ENCODE peak calls at places on chromosome X, in six cellular contexts. E, V, P, W, X and T are unnamed samples.

GRCh38 chrX:110803506-110803905 is 7.9 kb upstream of the CHRDL1 start:
- DNase-seq in E (no peak), W (no peak), P (no peak), V (no peak), X (no peak), T (no peak)

GRCh38 chrX:26373829-26374228 is 157.9 kb downstream of the MAGEB5 start:
- DNase-seq in V (no peak), E (no peak), P (no peak), X (no peak), W (no peak), T (no peak)

GRCh38 chrX:131763674-131764073 is 219.8 kb downstream of the OR13H1 start:
- DNase-seq in E (peak), X (peak), P (no peak), V (no peak), W (no peak), T (no peak)

GRCh38 chrX:131677655-131678628 is 134.1 kb downstream of the OR13H1 start:
- DNase-seq in X (no peak), P (peak), W (peak), E (peak), V (peak), T (no peak)

GRCh38 chrX:123339201-123339905 is 155.3 kb downstream of the GRIA3 start:
- DNase-seq in P (no peak), E (no peak), V (no peak), W (no peak), X (no peak), T (no peak)

GRCh38 chrX:13952581-13952980 is 77.1 kb downstream of the GEMIN8 start:
- DNase-seq in E (no peak), X (no peak), W (no peak), P (no peak), V (no peak), T (no peak)

GRCh38 chrX:14027031-14027430 is 2.7 kb downstream of the GEMIN8 start:
- DNase-seq in E (no peak), W (no peak), V (no peak), P (no peak), X (no peak), T (no peak)

GRCh38 chrX:3609800-3610199 is 103.6 kb downstream of the PRKX start:
- DNase-seq in E (no peak), X (no peak), V (no peak), P (no peak), W (no peak), T (no peak)

GRCh38 chrX:35040871-35041270 is 98.3 kb downstream of the FAM47B start:
- DNase-seq in E (no peak), V (no peak), P (no peak), X (no peak), W (no peak), T (no peak)

GRCh38 chrX:14702145-14702544 is 170.7 kb downstream of the FANCB start:
- DNase-seq in X (no peak), V (no peak), E (no peak), W (no peak), P (no peak), T (no peak)

GRCh38 chrX:68929332-68930150 is 100.7 kb downstream of the EFNB1 start:
- DNase-seq in P (no peak), V (no peak), E (no peak), X (no peak), W (peak), T (no peak)

GRCh38 chrX:43718546-43718945 is 62.4 kb downstream of the MAOA start:
- DNase-seq in P (no peak), V (no peak), W (no peak), X (no peak), E (no peak), T (no peak)

GRCh38 chrX:147953976-147954375 is 27.2 kb upstream of the FMR1NB start:
- DNase-seq in W (no peak), X (no peak), P (no peak), E (no peak), V (no peak), T (no peak)

GRCh38 chrX:136162827-136163427 is 15.6 kb downstream of the FHL1 start:
- DNase-seq in X (no peak), V (no peak), P (peak), E (peak), W (peak), T (no peak)

GRCh38 chrX:2500681-2501151 is at the start of the genes DHRSX and ZBED1:
- DNase-seq in E (peak), P (no peak), V (no peak), X (no peak), W (no peak), T (no peak)

GRCh38 chrX:117977521-117977920 is 139.1 kb downstream of the KLHL13 start:
- DNase-seq in P (no peak), X (no peak), E (no peak), V (no peak), W (no peak), T (no peak)

GRCh38 chrX:134186362-134187121 is 50.4 kb upstream of the CCDC160 start:
- DNase-seq in E (no peak), V (no peak), X (peak), P (no peak), W (no peak), T (no peak)

GRCh38 chrX:56994375-56995270 is 718 bp downstream of the SPIN3 start:
- DNase-seq in V (no peak), W (no peak), E (no peak), P (no peak), X (no peak), T (no peak)

GRCh38 chrX:104284407-104285000 is 29.8 kb upstream of the ESX1 start:
- DNase-seq in V (no peak), E (no peak), P (no peak), X (no peak), W (no peak), T (no peak)

GRCh38 chrX:41014776-41015175 is 70.5 kb upstream of the USP9X start:
- DNase-seq in W (peak), V (no peak), E (no peak), X (no peak), P (no peak), T (no peak)

GRCh38 chrX:107563851-107564250 is 64.5 kb upstream of the PRPS1 start:
- DNase-seq in V (no peak), W (no peak), P (no peak), X (no peak), E (no peak), T (no peak)

GRCh38 chrX:111086521-111087127 is 9.4 kb upstream of the PAK3 start:
- DNase-seq in P (no peak), W (no peak), X (no peak), E (no peak), V (no peak), T (peak)

GRCh38 chrX:24426921-24427746 is 38.0 kb upstream of the PDK3 start:
- DNase-seq in E (no peak), V (no peak), X (no peak), W (no peak), P (peak), T (no peak)

GRCh38 chrX:29662759-29663503 is 552.4 kb upstream of the MAGEB2 start:
- DNase-seq in V (no peak), P (peak), X (peak), E (no peak), W (no peak), T (peak)

GRCh38 chrX:130024127-130024526 is 41.7 kb downstream of the BCORL1 start:
- DNase-seq in X (peak), E (peak), P (no peak), W (peak), V (peak), T (peak)

GRCh38 chrX:121135488-121136207 is 88.2 kb downstream of the GLUD2 start:
- DNase-seq in W (no peak), V (no peak), E (no peak), P (no peak), X (no peak), T (no peak)

GRCh38 chrX:43357741-43358140 is 298.4 kb upstream of the MAOA start:
- DNase-seq in P (no peak), X (no peak), V (no peak), E (no peak), W (no peak), T (no peak)

GRCh38 chrX:151789179-151789800 is 54.7 kb downstream of the CNGA2 start:
- DNase-seq in X (no peak), E (no peak), P (no peak), V (no peak), W (no peak), T (no peak)

GRCh38 chrX:40109288-40110008 is 11.7 kb upstream of the BCOR start:
- DNase-seq in V (no peak), P (peak), E (peak), X (no peak), W (no peak), T (no peak)

GRCh38 chrX:106742831-106743230 is 16.3 kb downstream of the RNF128 start:
- DNase-seq in V (no peak), W (no peak), E (no peak), X (no peak), P (no peak), T (no peak)

GRCh38 chrX:110173192-110174175 is 144.4 kb downstream of the AMMECR1 start:
- DNase-seq in X (no peak), P (no peak), W (no peak), E (no peak), V (no peak), T (no peak)

DNA sequence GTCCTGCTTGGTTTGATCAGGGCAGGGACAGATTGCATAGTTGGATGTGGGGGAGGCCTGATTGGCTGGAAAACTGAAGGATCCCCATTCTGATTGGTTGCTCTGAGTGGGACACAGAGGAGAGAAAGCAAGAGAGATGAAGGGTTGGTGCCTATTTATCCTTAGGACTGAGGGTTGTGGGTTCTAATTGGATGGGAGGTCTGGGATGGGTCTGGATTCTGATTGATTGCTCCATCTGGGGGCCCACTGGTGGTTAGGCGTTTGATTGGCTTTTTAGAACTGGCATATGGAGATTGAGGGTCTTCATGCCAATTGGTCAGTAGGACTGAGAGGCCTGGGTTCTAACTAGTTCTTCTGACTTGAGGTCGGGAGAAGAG is 644 bp upstream of the EBP start:
- DNase-seq in W (no peak), P (no peak), X (no peak), V (no peak), E (peak), T (no peak)
- TF ChIP-seq ZNF274 in W (no peak), P (no peak), X (no peak), V (no peak), E (no peak), T (no peak)

DNA sequence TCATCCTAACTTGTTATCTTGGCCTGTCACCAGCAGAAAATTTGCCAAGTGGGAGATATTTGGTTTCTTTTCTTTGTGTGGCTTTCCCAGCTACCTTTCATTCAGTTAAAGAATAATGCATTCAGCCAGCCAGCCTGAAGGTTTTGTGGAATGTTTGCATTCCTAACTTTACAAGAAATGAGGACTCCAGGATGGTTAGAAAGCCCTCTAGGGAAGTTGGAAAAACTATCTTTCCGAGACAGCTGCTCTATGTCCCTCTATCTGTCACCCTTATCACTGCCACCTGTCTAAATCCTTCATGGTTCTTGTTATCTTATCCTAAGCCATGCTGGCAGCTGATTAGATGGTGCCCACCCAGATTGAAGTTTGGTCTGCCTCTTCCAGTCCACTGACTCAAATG is 384.2 kb downstream of the SH3BGRL start:
- DNase-seq in W (no peak), P (no peak), E (no peak), V (no peak), X (no peak), T (no peak)
- TF ChIP-seq ZNF274 in W (no peak), P (no peak), E (no peak), V (no peak), X (no peak), T (no peak)

DNA sequence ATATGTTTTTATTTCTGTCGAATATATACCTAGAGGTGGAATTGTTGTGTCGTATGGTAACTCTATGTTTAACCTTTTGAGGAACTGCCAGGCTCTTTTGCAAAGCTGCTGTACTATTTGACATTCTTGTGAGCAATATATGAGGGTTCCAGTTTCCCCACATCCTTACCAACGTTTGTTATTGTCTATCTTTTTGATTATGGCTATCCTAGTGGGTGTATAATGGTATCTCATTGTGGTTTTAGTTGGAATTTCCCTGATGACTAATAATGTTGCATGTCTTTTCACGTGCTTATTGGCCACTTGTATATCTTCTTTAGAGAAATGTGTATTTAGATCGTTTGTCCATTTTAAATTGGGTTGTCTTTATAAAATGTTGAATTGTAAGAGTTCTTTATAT is 24.5 kb downstream of the REPS2 start:
- DNase-seq in E (no peak), V (no peak), X (no peak), P (no peak), W (no peak), T (no peak)
- TF ChIP-seq ZNF274 in E (no peak), V (no peak), X (no peak), P (no peak), W (no peak), T (no peak)

DNA sequence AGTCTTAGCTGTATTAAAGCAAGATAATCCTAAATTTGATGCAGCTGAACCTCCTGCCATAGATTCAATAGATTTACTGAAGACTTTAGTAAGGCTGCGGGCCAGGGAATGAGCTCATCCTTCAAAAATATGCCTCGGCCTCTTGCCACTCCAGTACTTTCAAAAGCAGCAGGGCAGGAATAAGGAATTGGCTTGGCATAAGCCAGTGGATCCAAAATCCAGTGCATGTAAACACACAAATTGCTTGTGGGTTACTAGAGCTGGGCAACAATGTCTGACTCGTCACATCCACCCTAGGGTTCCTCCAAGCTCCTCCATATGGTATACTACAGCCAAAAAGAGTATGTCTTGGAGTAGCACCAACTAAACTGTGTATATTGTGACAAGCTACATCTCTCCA is 165.0 kb downstream of the AMELX start:
- DNase-seq in X (no peak), W (no peak), P (no peak), V (no peak), E (no peak), T (no peak)
- TF ChIP-seq ZNF274 in X (no peak), W (no peak), P (no peak), V (no peak), E (no peak), T (no peak)

GRCh38 chrX:153539171-153539978 is 21.9 kb downstream of the ATP2B3 start:
- DNase-seq in E (peak), X (no peak), P (peak), V (peak), W (peak), T (peak)
- TF ChIP-seq ZNF274 in E (no peak), X (no peak), P (no peak), V (no peak), W (no peak), T (no peak)

GRCh38 chrX:10622197-10622596 is 1.8 kb upstream of the MID1 start:
- DNase-seq in W (no peak), E (no peak), P (no peak), V (no peak), X (no peak), T (no peak)

GRCh38 chrX:10617964-10618342 is 2.4 kb downstream of the MID1 start:
- DNase-seq in V (no peak), W (no peak), X (no peak), E (no peak), P (no peak), T (no peak)

GRCh38 chrX:10618911-10619310 is 1.5 kb downstream of the MID1 start:
- DNase-seq in E (no peak), X (no peak), P (no peak), V (no peak), W (no peak), T (no peak)

GRCh38 chrX:10619311-10620015 is 922 bp downstream of the MID1 start:
- DNase-seq in P (no peak), X (no peak), E (no peak), V (no peak), W (no peak), T (no peak)

DNA sequence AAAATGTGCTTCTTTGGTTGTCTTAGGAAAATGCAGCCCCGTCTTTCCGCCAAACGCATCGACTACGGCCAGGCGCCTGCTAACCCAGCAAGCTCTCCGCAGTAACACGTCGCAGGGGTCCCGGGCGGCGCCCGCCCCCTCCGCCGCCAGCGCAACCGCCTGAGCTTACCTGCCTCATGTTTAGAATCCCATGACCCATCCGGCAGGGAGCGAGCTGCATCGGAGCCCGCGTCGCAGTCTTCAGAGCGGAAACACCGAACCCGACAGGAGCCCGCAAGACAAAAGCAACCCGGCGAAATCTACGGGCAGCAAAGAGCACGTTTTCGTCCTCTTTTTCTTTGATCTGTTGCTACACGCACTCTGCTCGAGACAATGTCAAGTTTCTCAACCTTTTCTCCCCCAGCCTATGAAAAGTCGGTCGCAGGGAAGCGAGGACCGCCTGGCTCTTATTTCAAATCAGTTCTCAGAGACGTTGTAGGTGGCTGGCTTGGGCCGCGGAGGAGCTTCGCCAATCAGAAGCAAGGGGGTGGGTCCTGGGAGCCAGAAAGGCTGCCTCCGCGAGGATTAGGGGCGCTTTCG is at the start of gene MID1:
- DNase-seq in X (no peak), P (no peak), W (peak), V (no peak), E (no peak), T (peak)
- TF ChIP-seq ZNF274 in X (no peak), P (no peak), W (no peak), V (no peak), E (no peak), T (no peak)

GRCh38 chrX:153981771-153982533 is 9.4 kb downstream of the TMEM187 start:
- DNase-seq in P (no peak), V (no peak), W (no peak), E (no peak), X (no peak), T (no peak)
- TF ChIP-seq ZNF274 in P (no peak), V (no peak), W (no peak), E (no peak), X (no peak), T (no peak)

GRCh38 chrX:46140272-46140671 is 404.9 kb downstream of the ZNF674 start:
- DNase-seq in W (no peak), V (no peak), X (no peak), P (no peak), E (no peak), T (no peak)
- TF ChIP-seq ZNF274 in W (no peak), V (no peak), X (no peak), P (no peak), E (no peak), T (no peak)

DNA sequence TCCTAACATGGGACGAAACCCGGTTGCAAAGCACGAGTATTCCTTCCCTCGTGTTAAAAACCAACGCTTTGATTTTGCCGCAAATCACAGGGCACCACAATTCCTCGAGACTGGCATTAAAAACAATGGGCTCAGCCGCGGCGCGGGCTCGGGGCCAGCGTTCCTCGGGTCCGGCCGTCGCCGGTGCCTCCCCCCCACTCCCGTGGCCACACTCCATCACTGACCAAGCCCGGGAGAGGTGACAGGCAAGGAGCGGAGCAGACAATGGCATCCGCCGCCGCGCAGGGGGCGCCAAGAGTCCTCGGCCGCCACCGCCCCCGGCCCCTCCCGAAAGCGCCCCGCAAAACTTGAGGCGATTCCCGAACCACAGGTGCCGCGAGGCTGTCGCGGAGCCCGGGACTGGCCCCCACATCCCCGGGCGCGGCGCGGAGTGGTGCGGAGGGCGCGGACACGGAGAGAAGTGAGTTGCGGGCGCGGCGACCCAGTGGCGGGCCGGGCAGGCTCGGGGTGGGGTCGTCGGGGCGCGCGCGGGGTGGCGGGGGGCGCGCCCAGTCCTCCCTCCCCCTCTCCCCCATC is 445 bp downstream of the AP1S2 start:
- DNase-seq in W (no peak), P (peak), X (no peak), E (peak), V (no peak), T (peak)
- TF ChIP-seq ZNF274 in W (no peak), P (no peak), X (no peak), E (no peak), V (no peak), T (no peak)